ENCODE peak calls at places on chromosomes 12 and 14, in nine cellular contexts. R, D, A, C, B, H, F, K and W are unnamed samples.

GRCh38 chr14:76997257-76997970 is 31.1 kb downstream of the IRF2BPL start:
- DNase-seq in R (no peak), D (peak; percentile 21), A (no peak), C (no peak), B (no peak), H (no peak), F (peak; percentile 17), K (no peak), W (no peak)

GRCh38 chr12:110906088-110906487 is 14.3 kb downstream of the MYL2 start:
- DNase-seq in R (no peak), D (no peak), A (no peak), C (no peak), B (no peak), H (no peak), F (no peak), K (no peak), W (no peak)

GRCh38 chr12:75444444-75445136 is 36.0 kb upstream of the GLIPR1 start:
- DNase-seq in R (no peak), D (peak; percentile 31), A (no peak), C (no peak), B (no peak), H (no peak), F (peak; percentile 72), K (no peak), W (no peak)

GRCh38 chr14:80764921-80765507 is 176.5 kb downstream of the CEP128 start:
- DNase-seq in R (no peak), D (no peak), A (no peak), C (no peak), B (no peak), H (no peak), F (no peak), K (no peak), W (no peak)

GRCh38 chr12:22083167-22083566 is 37.1 kb downstream of the CMAS start:
- DNase-seq in R (no peak), D (peak; percentile 58), A (no peak), C (no peak), B (no peak), H (no peak), F (peak; percentile 19), K (no peak), W (no peak)

GRCh38 chr14:100679707-100680438 is 46.8 kb upstream of the DLK1 start:
- DNase-seq in R (no peak), D (peak; percentile 82), A (no peak), C (peak; percentile 79), B (no peak), H (peak; percentile 87), F (peak; percentile 86), K (no peak), W (peak; percentile 39)

GRCh38 chr12:10363922-10364838 is 25.7 kb downstream of the KLRK1 start:
- DNase-seq in R (no peak), D (peak; percentile 55), A (no peak), C (peak; percentile 57), B (no peak), H (peak; percentile 62), F (peak; percentile 49), K (no peak), W (no peak)

GRCh38 chr14:54169254-54169924 is 212.8 kb upstream of the BMP4 start:
- DNase-seq in R (no peak), D (no peak), A (no peak), C (no peak), B (no peak), H (no peak), F (peak; percentile 18), K (no peak), W (no peak)

GRCh38 chr14:72679106-72679505 is 214.8 kb downstream of the DPF3 start:
- DNase-seq in R (no peak), D (peak; percentile 46), A (no peak), C (no peak), B (no peak), H (no peak), F (peak; percentile 56), K (no peak), W (no peak)

GRCh38 chr12:117097159-117097558 is 2.1 kb downstream of the TESC start:
- DNase-seq in R (no peak), D (no peak), A (no peak), C (no peak), B (no peak), H (no peak), F (no peak), K (no peak), W (no peak)

GRCh38 chr14:61217516-61217915 is 63.6 kb downstream of the TMEM30B start:
- DNase-seq in R (no peak), D (no peak), A (no peak), C (no peak), B (no peak), H (no peak), F (no peak), K (no peak), W (no peak)

GRCh38 chr12:29439506-29439905 is 58.0 kb downstream of the OVCH1 start:
- DNase-seq in R (no peak), D (no peak), A (no peak), C (no peak), B (no peak), H (no peak), F (no peak), K (no peak), W (peak; percentile 45)

GRCh38 chr14:21915814-21916213 is 242.2 kb upstream of the OR4E1 start:
- DNase-seq in R (no peak), D (peak; percentile 20), A (no peak), C (no peak), B (no peak), H (no peak), F (no peak), K (no peak), W (no peak)

GRCh38 chr14:76710093-76711010 is 50.9 kb upstream of the VASH1 start:
- DNase-seq in R (no peak), D (peak; percentile 69), A (no peak), C (no peak), B (no peak), H (peak; percentile 54), F (peak; percentile 16), K (no peak), W (no peak)

GRCh38 chr12:23771230-23771949 is 178.1 kb downstream of the SOX5 start:
- DNase-seq in R (no peak), D (peak; percentile 32), A (no peak), C (peak; percentile 18), B (no peak), H (peak; percentile 26), F (peak; percentile 3), K (peak; percentile 35), W (peak; percentile 29)

GRCh38 chr12:118377891-118378470 is 1.6 kb downstream of the SUDS3 start:
- DNase-seq in R (no peak), D (peak; percentile 67), A (peak; percentile 47), C (peak; percentile 65), B (no peak), H (peak; percentile 59), F (peak; percentile 26), K (no peak), W (peak; percentile 75)

GRCh38 chr12:122421263-122421814 is 1.1 kb downstream of the CLIP1 start:
- DNase-seq in R (no peak), D (peak; percentile 58), A (no peak), C (peak; percentile 59), B (no peak), H (peak; percentile 69), F (peak; percentile 52), K (no peak), W (peak; percentile 52)

GRCh38 chr14:92652413-92653151 is 95.8 kb downstream of the LGMN start:
- DNase-seq in R (no peak), D (no peak), A (no peak), C (no peak), B (no peak), H (no peak), F (no peak), K (no peak), W (no peak)
- H3K4me1 ChIP-seq in R (peaks cover 7% of the 10 kb centered on the region), D (no peaks in the 10 kb centered on the region), A (no peaks in the 10 kb centered on the region), C (peaks cover 13% of the 10 kb centered on the region), B (peaks cover 8% of the 10 kb centered on the region), H (peaks cover 46% of the 10 kb centered on the region), F (peaks cover 6% of the 10 kb centered on the region), K (peaks cover 19% of the 10 kb centered on the region), W (peaks cover 36% of the 10 kb centered on the region)

DNA sequence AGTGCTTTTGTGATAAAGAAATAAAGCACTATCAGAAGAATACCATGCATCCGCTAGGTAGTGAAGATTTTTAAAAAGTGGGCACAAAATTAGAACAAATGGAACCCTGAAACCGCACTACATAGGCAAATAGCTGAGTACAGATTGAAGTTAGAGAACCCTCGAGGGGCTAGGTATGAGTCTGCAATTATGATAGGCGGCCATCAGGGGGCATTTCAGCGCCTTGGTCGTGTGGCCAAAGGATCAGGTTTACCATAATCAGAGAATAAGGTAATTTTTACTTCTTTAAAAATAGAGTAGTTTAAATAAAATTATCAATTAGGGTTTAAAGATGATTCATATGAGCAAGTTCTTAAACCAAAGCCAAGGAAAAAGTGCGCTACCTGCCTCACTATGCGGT is 129.8 kb downstream of the TMX1 start:
- DNase-seq in R (no peak), D (no peak), A (no peak), C (no peak), B (no peak), H (peak; percentile 28), F (no peak), K (no peak), W (no peak)
- TF ChIP-seq CTCF in R (no peak), D (peak; percentile 17), A (peak; percentile 75), C (no peak), B (peak; percentile 48), H (peak; percentile 20), F (no peak), K (no peak), W (no peak)

DNA sequence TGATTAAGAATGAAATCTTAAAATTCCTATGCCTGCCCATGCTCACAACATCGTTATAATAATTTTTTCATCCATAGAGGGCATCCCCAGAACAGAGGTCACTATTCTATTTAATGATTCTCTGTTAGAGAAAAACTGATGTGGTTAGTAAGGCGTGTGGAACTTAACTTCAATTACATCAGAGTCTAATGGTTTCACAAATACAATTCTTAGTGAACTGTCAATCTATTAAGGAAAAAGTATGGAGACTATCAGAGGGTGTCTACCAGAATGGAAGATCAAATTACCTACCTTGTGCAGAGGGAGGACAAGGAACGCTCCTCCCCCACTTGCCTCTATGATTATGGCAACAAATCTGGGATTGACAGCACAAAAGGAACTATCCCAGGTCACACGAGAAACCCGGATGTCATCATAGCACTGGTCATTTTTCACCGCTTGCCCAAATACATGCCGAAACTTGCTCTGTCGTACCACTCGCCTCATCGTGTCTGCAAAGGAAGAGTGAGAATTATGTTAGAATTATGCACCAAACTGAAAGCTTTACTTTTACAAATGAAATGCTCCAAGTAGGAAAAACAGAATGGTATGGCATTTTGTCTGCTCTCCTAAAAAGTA is 30.4 kb downstream of the CORO1C start:
- DNase-seq in R (no peak), D (no peak), A (no peak), C (no peak), B (peak; percentile 85), H (no peak), F (no peak), K (no peak), W (no peak)
- H3K4me1 ChIP-seq in R (peaks cover 18% of the 10 kb centered on the region), D (peaks cover 48% of the 10 kb centered on the region), A (peaks cover 6% of the 10 kb centered on the region), C (peaks cover 24% of the 10 kb centered on the region), B (peaks cover 50% of the 10 kb centered on the region), H (peaks cover 20% of the 10 kb centered on the region), F (peaks cover 47% of the 10 kb centered on the region), K (peaks cover 54% of the 10 kb centered on the region), W (peaks cover 50% of the 10 kb centered on the region)

GRCh38 chr14:94831085-94831484 is 61.2 kb upstream of the GSC start:
- DNase-seq in R (no peak), D (no peak), A (no peak), C (no peak), B (no peak), H (no peak), F (no peak), K (no peak), W (no peak)
- TF ChIP-seq CTCF in R (no peak), D (no peak), A (no peak), C (no peak), B (no peak), H (no peak), F (no peak), K (no peak), W (no peak)